ENCODE peak calls at places on chromosomes 7 and 10, in ten cellular contexts. S is tibial artery, Y is upper lobe of right lung, U is lower lobe of right lung, H is AG10803, X is IMR-90, R is kidney epithelial cell, J is uterus, Q is fibroblast of the aortic adventitia, V is left ventricle myocardium inferior. O is an unnamed sample.

GRCh38 chr7:1192171-1192676 is 32.2 kb upstream of the ZFAND2A start:
- DNase-seq in S (no peak), Y (no peak), X (peak; percentile 95), J (no peak), R (peak; percentile 44), Q (peak; percentile 69), U (no peak), V (no peak), H (peak; percentile 70), O (peak; percentile 89)

GRCh38 chr10:128150045-128150493 is 23.8 kb upstream of the MKI67 start:
- DNase-seq in R (no peak), Y (peak; percentile 85), H (peak; percentile 43), V (peak; percentile 38), S (no peak), X (peak; percentile 51), Q (peak; percentile 48), J (no peak), U (peak; percentile 78), O (peak; percentile 69)

GRCh38 chr10:10564081-10564480 is 453.6 kb upstream of the CELF2 start:
- DNase-seq in R (no peak), U (no peak), Q (peak; percentile 35), X (no peak), S (no peak), V (no peak), Y (no peak), H (peak; percentile 73), J (no peak), O (no peak)

GRCh38 chr10:11396311-11396960 is 215.0 kb downstream of the USP6NL start:
- DNase-seq in J (no peak), V (no peak), U (no peak), X (no peak), S (no peak), H (no peak), Q (no peak), Y (no peak), R (no peak), O (no peak)

GRCh38 chr10:132415956-132416355 is 19.0 kb downstream of the PWWP2B start:
- DNase-seq in H (no peak), J (no peak), V (no peak), X (no peak), Q (no peak), Y (no peak), R (no peak), S (no peak), U (no peak), O (no peak)

GRCh38 chr7:30171753-30172447 is 37.1 kb downstream of the MTURN start:
- DNase-seq in R (no peak), Q (no peak), V (no peak), U (no peak), S (no peak), X (peak; percentile 26), J (no peak), H (peak; percentile 32), Y (no peak), O (peak; percentile 11)

GRCh38 chr10:47379901-47380300 is 4.2 kb downstream of the ZNF488 start:
- DNase-seq in Q (no peak), V (no peak), X (no peak), H (no peak), R (no peak), U (no peak), J (no peak), Y (no peak), S (no peak), O (no peak)

GRCh38 chr7:74494076-74494548 is 40.4 kb downstream of the GTF2IRD1 start:
- DNase-seq in X (no peak), V (no peak), Y (no peak), U (no peak), R (no peak), J (no peak), S (no peak), Q (no peak), H (no peak), O (no peak)

GRCh38 chr7:77800730-77801129 is 2.2 kb downstream of the PHTF2 start:
- DNase-seq in X (no peak), V (no peak), R (no peak), Y (no peak), H (no peak), J (no peak), U (no peak), Q (no peak), S (no peak), O (no peak)

GRCh38 chr7:77799078-77799964 is 748 bp downstream of the PHTF2 start:
- DNase-seq in U (peak; percentile 63), X (peak; percentile 35), S (peak; percentile 77), Y (peak; percentile 74), H (peak; percentile 36), R (no peak), J (peak; percentile 45), V (peak; percentile 36), Q (peak; percentile 40), O (peak; percentile 37)

GRCh38 chr7:77797734-77798393 is 370 bp downstream of the TMEM60 start:
- DNase-seq in Q (no peak), Y (peak; percentile 73), V (peak; percentile 35), S (no peak), J (no peak), U (no peak), X (peak; percentile 34), H (peak; percentile 31), R (no peak), O (no peak)

GRCh38 chr7:77798394-77799077 is at the start of the genes PHTF2 and TMEM60:
- DNase-seq in J (peak; percentile 98), V (peak; percentile 99), U (peak; percentile 99), R (peak; percentile 99), S (peak; percentile 100), Y (peak; percentile 99), H (peak; percentile 100), X (peak; percentile 100), Q (peak; percentile 100), O (peak; percentile 100)

DNA sequence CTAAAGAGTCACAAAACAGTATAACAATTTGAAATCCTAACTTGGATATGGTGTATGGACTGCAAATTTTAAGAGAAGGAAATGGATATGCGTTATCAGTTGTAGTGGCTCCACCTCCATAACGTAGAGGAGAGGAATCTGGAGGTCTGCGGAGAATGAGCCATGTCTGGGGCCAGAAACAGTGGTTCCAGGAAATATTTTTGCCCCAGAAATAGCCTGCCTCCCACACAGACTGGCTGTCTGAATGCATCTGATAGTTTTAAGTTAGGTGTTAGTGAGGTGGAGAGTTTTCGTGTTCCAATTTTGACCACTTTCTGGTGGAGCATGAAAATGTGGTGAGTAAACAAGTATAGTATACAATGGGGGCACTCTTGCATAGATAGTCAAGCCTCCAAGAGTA is 1.6 kb downstream of the PHTF2 start:
- DNase-seq in H (no peak), U (no peak), R (no peak), X (peak; percentile 57), Y (no peak), J (no peak), V (no peak), Q (peak; percentile 55), S (no peak), O (no peak)
- H3K4me3 ChIP-seq in H (peak overlapping the region; percentile 97), U (peak overlapping the region; percentile 78), R (no peak overlapping the region), X (peak overlapping the region; percentile 22), Y (peak overlapping the region; percentile 93), J (no peak overlapping the region), V (peak overlapping the region; percentile 97), Q (peak overlapping the region; percentile 81), S (peak overlapping the region; percentile 97), O (peak overlapping the region; percentile 95)

GRCh38 chr7:47709051-47709450 is 127.1 kb upstream of the TNS3 start:
- DNase-seq in R (no peak), H (no peak), V (no peak), J (no peak), Q (no peak), Y (no peak), X (no peak), S (no peak), U (no peak), O (no peak)

GRCh38 chr7:47711776-47712175 is 129.9 kb upstream of the TNS3 start:
- DNase-seq in V (no peak), Q (no peak), R (no peak), Y (no peak), J (no peak), U (no peak), X (no peak), S (no peak), H (no peak), O (no peak)

GRCh38 chr7:47707596-47707995 is 125.7 kb upstream of the TNS3 start:
- DNase-seq in X (no peak), S (no peak), R (no peak), J (no peak), U (no peak), V (no peak), H (no peak), Q (no peak), Y (no peak), O (no peak)

GRCh38 chr7:47710201-47710935 is 128.5 kb upstream of the TNS3 start:
- DNase-seq in H (no peak), X (peak; percentile 45), Y (no peak), R (no peak), Q (peak; percentile 75), U (no peak), V (no peak), J (no peak), S (no peak), O (peak; percentile 80)

GRCh38 chr7:47709451-47709850 is 127.5 kb upstream of the TNS3 start:
- DNase-seq in V (no peak), H (no peak), Y (no peak), U (no peak), X (no peak), R (no peak), S (no peak), J (no peak), Q (no peak), O (no peak)
- TF ChIP-seq CTCF in V (no peak), H (no peak), Y (no peak), U (no peak), X (no peak), R (no peak), S (no peak), J (no peak), Q (no peak), O (no peak)

GRCh38 chr10:119996944-119997343 is 104.4 kb downstream of the SEC23IP start:
- DNase-seq in Y (no peak), Q (no peak), S (no peak), J (no peak), U (no peak), X (no peak), H (no peak), R (no peak), V (no peak), O (no peak)

GRCh38 chr10:119991816-119992215 is 99.3 kb downstream of the SEC23IP start:
- DNase-seq in S (no peak), R (no peak), J (no peak), H (no peak), U (no peak), Y (no peak), Q (no peak), V (no peak), X (no peak), O (no peak)

GRCh38 chr10:119997429-119997828 is 104.9 kb downstream of the SEC23IP start:
- DNase-seq in U (no peak), Q (no peak), R (no peak), V (no peak), X (no peak), Y (no peak), S (no peak), J (no peak), H (no peak), O (no peak)
- H3K4me3 ChIP-seq in U (no peak overlapping the region), Q (no peak overlapping the region), R (no peak overlapping the region), V (no peak overlapping the region), X (no peak overlapping the region), Y (no peak overlapping the region), S (no peak overlapping the region), J (no peak overlapping the region), H (no peak overlapping the region), O (no peak overlapping the region)

DNA sequence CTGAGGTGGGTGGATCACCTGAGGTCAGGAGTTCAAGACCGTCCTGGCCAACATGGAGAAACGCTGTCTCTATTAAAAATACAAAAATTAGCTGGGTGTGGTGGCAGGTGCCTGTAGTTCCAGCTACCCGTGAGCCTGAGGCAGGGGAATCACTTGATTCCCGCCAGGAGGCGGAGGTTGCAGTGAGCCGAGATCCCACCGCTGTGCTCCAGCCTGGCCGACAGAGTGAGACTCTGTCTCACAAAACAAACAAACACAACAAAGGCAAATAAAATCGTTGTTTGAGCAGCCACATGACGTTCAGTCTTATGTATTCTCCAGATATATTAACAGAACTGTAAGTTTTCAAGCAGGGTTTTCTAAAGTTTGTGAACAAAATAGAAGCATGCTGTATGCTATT is 122.3 kb upstream of the PITRM1 start:
- DNase-seq in J (no peak), S (no peak), R (no peak), H (no peak), Y (no peak), Q (no peak), V (no peak), U (no peak), X (no peak), O (no peak)
- TF ChIP-seq CTCF in J (no peak), S (no peak), R (no peak), H (no peak), Y (no peak), Q (no peak), V (no peak), U (no peak), X (no peak), O (no peak)